ENCODE peak calls at places on chromosomes 6 and 20, in five cellular contexts. P is G401, O is dermis microvascular lymphatic vessel endothelial cell, T is left colon, G is GM12865. A is an unnamed sample.

GRCh38 chr20:1712634-1713625 is 55.4 kb upstream of the SIRPG start:
- DNase-seq in P (no peak), T (no peak), O (no peak), G (no peak), A (no peak)

GRCh38 chr6:144566868-144567615 is 281.9 kb downstream of the UTRN start:
- DNase-seq in G (no peak), O (no peak), P (no peak), T (no peak), A (no peak)

GRCh38 chr6:44742828-44743372 is 355.4 kb downstream of the CDC5L start:
- DNase-seq in T (no peak), G (no peak), P (no peak), O (no peak), A (no peak)

GRCh38 chr6:133130863-133131262 is 110.3 kb upstream of the EYA4 start:
- DNase-seq in T (no peak), P (no peak), O (no peak), G (no peak), A (no peak)

GRCh38 chr6:128848169-128848935 is 34.6 kb upstream of the LAMA2 start:
- DNase-seq in T (no peak), P (no peak), G (no peak), O (no peak), A (no peak)

GRCh38 chr6:137102851-137103492 is 58.2 kb upstream of the IL20RA start:
- DNase-seq in T (no peak), G (peak), P (no peak), O (no peak), A (peak)

GRCh38 chr20:41715525-41715924 is 97.3 kb upstream of the CHD6 start:
- DNase-seq in O (no peak), P (no peak), T (no peak), G (no peak), A (no peak)

GRCh38 chr20:62452475-62453095 is 23.2 kb downstream of the GATA5 start:
- DNase-seq in G (no peak), T (peak), O (no peak), P (no peak), A (no peak)

GRCh38 chr6:157966990-157967389 is 14.7 kb upstream of the SYNJ2 start:
- DNase-seq in G (no peak), O (no peak), T (no peak), P (no peak), A (no peak)

GRCh38 chr6:15811107-15811506 is 148.3 kb upstream of the DTNBP1 start:
- DNase-seq in T (no peak), O (no peak), P (no peak), G (no peak), A (no peak)

GRCh38 chr6:111759836-111760785 is 113.1 kb downstream of the FYN start:
- DNase-seq in T (no peak), P (no peak), G (no peak), O (no peak), A (no peak)

A was measured in MM.1S.